ENCODE peak calls at places on chromosomes 12 and 14, in six cellular contexts. K, Q, E, N, C and U are unnamed samples.

GRCh38 chr14:23300687-23301223 is 1.9 kb downstream of the PPP1R3E start:
- DNase-seq in C (no peak), Q (peak), N (peak), K (peak), E (no peak), U (no peak)

GRCh38 chr12:58657175-58657574 is 263.1 kb downstream of the LRIG3 start:
- DNase-seq in K (no peak), Q (no peak), C (no peak), E (no peak), N (no peak), U (no peak)

GRCh38 chr12:27505771-27506170 is 18.2 kb upstream of the PPFIBP1 start:
- DNase-seq in Q (no peak), C (no peak), E (no peak), K (no peak), N (no peak), U (no peak)

GRCh38 chr12:93223440-93224426 is 154.0 kb upstream of the NUDT4 start:
- DNase-seq in N (no peak), C (no peak), Q (no peak), K (no peak), E (no peak), U (no peak)

GRCh38 chr12:843609-844008 is 91.2 kb downstream of the WNK1 start:
- DNase-seq in C (no peak), N (no peak), K (no peak), E (no peak), Q (no peak), U (no peak)

GRCh38 chr12:25529738-25530137 is 23.3 kb downstream of the LMNTD1 start:
- DNase-seq in N (no peak), C (no peak), E (no peak), Q (no peak), K (no peak), U (no peak)

GRCh38 chr14:94601961-94602391 is 10.2 kb upstream of the SERPINA3 start:
- DNase-seq in E (peak), Q (no peak), C (no peak), K (peak), N (no peak), U (peak)

GRCh38 chr12:9372202-9372601 is 164.0 kb upstream of the PZP start:
- DNase-seq in K (no peak), N (no peak), Q (no peak), E (no peak), C (no peak), U (no peak)

GRCh38 chr12:51013441-51013840 is 12.7 kb downstream of the SLC11A2 start:
- DNase-seq in K (no peak), N (no peak), Q (no peak), E (no peak), C (no peak), U (no peak)

GRCh38 chr12:52178984-52179383 is 12.8 kb downstream of the KRT80 start:
- DNase-seq in N (no peak), E (no peak), K (no peak), C (no peak), Q (no peak), U (no peak)

GRCh38 chr14:59918824-59919581 is 941 bp upstream of the LRRC9 start:
- DNase-seq in K (no peak), Q (no peak), C (no peak), N (peak), E (no peak), U (no peak)

GRCh38 chr12:125861299-125862281 is 796.4 kb downstream of the AACS start:
- DNase-seq in K (no peak), Q (no peak), E (peak), C (no peak), N (peak), U (peak)

GRCh38 chr14:39396448-39396847 is 35.8 kb downstream of the FBXO33 start:
- DNase-seq in N (no peak), E (no peak), C (no peak), K (no peak), Q (no peak), U (no peak)

GRCh38 chr14:54642950-54643695 is 76.2 kb downstream of the SAMD4A start:
- DNase-seq in N (peak), E (no peak), C (no peak), K (peak), Q (no peak), U (no peak)

GRCh38 chr12:32390572-32391219 is 8.7 kb upstream of the FGD4 start:
- DNase-seq in C (no peak), K (no peak), E (no peak), Q (no peak), N (peak), U (no peak)

GRCh38 chr12:105278043-105278697 is 42.2 kb upstream of the APPL2 start:
- DNase-seq in Q (no peak), K (no peak), C (no peak), N (no peak), E (no peak), U (no peak)

GRCh38 chr12:57864811-57865751 is 18.6 kb upstream of the CTDSP2 start:
- DNase-seq in E (peak), C (peak), N (peak), K (peak), Q (peak), U (no peak)

GRCh38 chr12:18863769-18864500 is 126.0 kb downstream of the CAPZA3 start:
- DNase-seq in E (no peak), Q (no peak), N (no peak), K (no peak), C (no peak), U (no peak)

GRCh38 chr14:53531151-53531550 is 378.0 kb upstream of the DDHD1 start:
- DNase-seq in N (no peak), K (no peak), E (no peak), C (no peak), Q (no peak), U (no peak)

GRCh38 chr12:51827925-51828818 is 20.3 kb downstream of the FIGNL2 start:
- DNase-seq in E (peak), K (peak), C (no peak), N (peak), Q (peak), U (no peak)

GRCh38 chr12:56487448-56488040 is 417 bp downstream of the GLS2 start:
- DNase-seq in Q (no peak), E (peak), K (peak), C (no peak), N (peak), U (peak)

GRCh38 chr12:63348544-63348943 is 197.5 kb upstream of the AVPR1A start:
- DNase-seq in C (no peak), N (no peak), K (no peak), Q (no peak), E (no peak), U (no peak)

GRCh38 chr14:81565441-81566290 is 32.0 kb upstream of the SEL1L start:
- DNase-seq in E (no peak), N (peak), Q (no peak), C (no peak), K (no peak), U (no peak)

GRCh38 chr14:102594514-102595175 is 2.2 kb downstream of the RCOR1 start:
- DNase-seq in K (peak), C (peak), N (peak), E (no peak), Q (peak), U (no peak)

GRCh38 chr12:123942911-123943648 is 29.6 kb downstream of the CCDC92 start:
- DNase-seq in C (no peak), E (no peak), N (no peak), K (peak), Q (no peak), U (no peak)

GRCh38 chr12:130449291-130449690 is 111.6 kb downstream of the PIWIL1 start:
- DNase-seq in Q (no peak), C (no peak), K (no peak), N (no peak), E (no peak), U (no peak)

GRCh38 chr12:19750116-19750644 is 310.9 kb downstream of the AEBP2 start:
- DNase-seq in K (no peak), C (no peak), E (no peak), N (no peak), Q (no peak), U (no peak)

GRCh38 chr14:72888636-72889201 is 5.2 kb downstream of the DPF3 start:
- DNase-seq in N (no peak), E (no peak), C (no peak), Q (no peak), K (no peak), U (no peak)